ENCODE peak calls at places on chromosomes 3 and 15, in five cellular contexts. Q, U, W, V and I are unnamed samples.

GRCh38 chr3:87798567-87798947 is 260.2 kb downstream of the CGGBP1 start:
- DNase-seq in Q (no peak), U (no peak), W (no peak), V (no peak), I (no peak)

GRCh38 chr15:57446393-57446792 is 70.1 kb downstream of the CGNL1 start:
- DNase-seq in Q (no peak), U (no peak), W (no peak), V (no peak), I (no peak)

GRCh38 chr15:48861813-48862431 is 16.0 kb upstream of the EID1 start:
- DNase-seq in Q (peak; percentile 58), U (peak; percentile 29), W (peak; percentile 67), V (peak; percentile 48), I (peak; percentile 4)

GRCh38 chr3:66431494-66431893 is 69.3 kb downstream of the LRIG1 start:
- DNase-seq in Q (no peak), U (no peak), W (no peak), V (no peak), I (no peak)

GRCh38 chr3:40901298-40901697 is 298.0 kb upstream of the CTNNB1 start:
- DNase-seq in Q (no peak), U (no peak), W (no peak), V (no peak), I (no peak)

GRCh38 chr3:53140575-53141467 is 10.6 kb upstream of the RFT1 start:
- DNase-seq in Q (no peak), U (no peak), W (no peak), V (no peak), I (no peak)

GRCh38 chr15:84949043-84949442 is 32.6 kb upstream of the PDE8A start:
- DNase-seq in Q (no peak), U (no peak), W (no peak), V (no peak), I (no peak)

GRCh38 chr15:45200001-45200798 is 12.4 kb upstream of the SHF start:
- DNase-seq in Q (peak; percentile 100), U (peak; percentile 98), W (peak; percentile 99), V (peak; percentile 97), I (peak; percentile 88)

GRCh38 chr3:138686771-138687221 is 78.2 kb downstream of the FAIM start:
- DNase-seq in Q (no peak), U (no peak), W (no peak), V (no peak), I (no peak)

GRCh38 chr3:131110087-131110486 is 83.4 kb downstream of the NEK11 start:
- DNase-seq in Q (no peak), U (no peak), W (no peak), V (no peak), I (no peak)

GRCh38 chr3:88713233-88713691 is 394.2 kb upstream of the EPHA3 start:
- DNase-seq in Q (no peak), U (no peak), W (no peak), V (no peak), I (no peak)

GRCh38 chr3:141105828-141106628 is 54.9 kb downstream of the SPSB4 start:
- DNase-seq in Q (peak; percentile 67), U (peak; percentile 52), W (peak; percentile 74), V (peak; percentile 72), I (no peak)

GRCh38 chr3:17459470-17459993 is 282.9 kb downstream of the TBC1D5 start:
- DNase-seq in Q (no peak), U (no peak), W (no peak), V (no peak), I (no peak)

GRCh38 chr3:124775776-124776336 is 45.6 kb downstream of the UMPS start:
- DNase-seq in Q (no peak), U (no peak), W (peak; percentile 96), V (no peak), I (no peak)

GRCh38 chr3:170098753-170099152 is 61.0 kb downstream of the GPR160 start:
- DNase-seq in Q (no peak), U (no peak), W (no peak), V (no peak), I (no peak)

GRCh38 chr3:173730391-173730790 is 332.8 kb downstream of the NLGN1 start:
- DNase-seq in Q (no peak), U (no peak), W (no peak), V (no peak), I (no peak)

GRCh38 chr15:34217587-34218225 is 7.1 kb upstream of the EMC4 start:
- DNase-seq in Q (no peak), U (no peak), W (no peak), V (no peak), I (no peak)

GRCh38 chr3:119643528-119643927 is 16.9 kb downstream of the POPDC2 start:
- DNase-seq in Q (no peak), U (no peak), W (no peak), V (no peak), I (no peak)

GRCh38 chr3:139555249-139555648 is 15.7 kb upstream of the RBP1 start:
- DNase-seq in Q (no peak), U (no peak), W (no peak), V (no peak), I (no peak)

GRCh38 chr3:42351221-42351620 is 59.2 kb downstream of the LYZL4 start:
- DNase-seq in Q (no peak), U (no peak), W (peak; percentile 11), V (no peak), I (no peak)

GRCh38 chr3:121834079-121834730 is 655 bp downstream of the IQCB1 start:
- DNase-seq in Q (no peak), U (no peak), W (no peak), V (peak; percentile 17), I (no peak)

GRCh38 chr15:91627473-91628309 is 225.8 kb upstream of the SLCO3A1 start:
- DNase-seq in Q (no peak), U (no peak), W (peak; percentile 1), V (no peak), I (no peak)

GRCh38 chr3:55486857-55487375 is at the start of gene WNT5A:
- DNase-seq in Q (no peak), U (no peak), W (no peak), V (peak; percentile 84), I (no peak)